ENCODE peak calls at places on chromosome 6, in ten cellular contexts. K, Y, X, Z, O, D, G, W, S and N are unnamed samples.

GRCh38 chr6:21827425-21828192 is 234.1 kb downstream of the SOX4 start:
- DNase-seq in W (no peak), D (no peak), O (no peak), K (no peak), Z (no peak), Y (no peak), G (no peak), X (no peak), S (no peak), N (no peak)

GRCh38 chr6:154995241-154996162 is at the start of gene TIAM2:
- DNase-seq in G (no peak), O (no peak), Y (no peak), X (no peak), W (peak), Z (peak), D (peak), K (no peak), S (peak), N (peak)

GRCh38 chr6:958531-958930 is 265.6 kb upstream of the EXOC2 start:
- DNase-seq in D (no peak), S (no peak), K (peak), Y (no peak), X (no peak), G (peak), Z (no peak), O (no peak), W (no peak), N (peak)

GRCh38 chr6:142121342-142121741 is 11.4 kb upstream of the GJE1 start:
- DNase-seq in G (no peak), O (no peak), D (no peak), K (no peak), X (no peak), Z (no peak), S (no peak), W (no peak), Y (no peak), N (no peak)

GRCh38 chr6:108897371-108897770 is 49.1 kb downstream of the ARMC2 start:
- DNase-seq in D (no peak), S (no peak), Z (peak), O (peak), K (no peak), Y (peak), W (no peak), G (no peak), X (no peak), N (peak)

GRCh38 chr6:90230547-90231240 is 65.9 kb downstream of the BACH2 start:
- DNase-seq in K (no peak), Y (no peak), Z (no peak), X (no peak), D (no peak), O (no peak), W (no peak), S (no peak), G (no peak), N (no peak)

GRCh38 chr6:137740967-137741761 is 125.9 kb upstream of the TNFAIP3 start:
- DNase-seq in W (no peak), Y (no peak), K (no peak), D (no peak), Z (no peak), G (no peak), O (no peak), X (peak), S (no peak), N (no peak)

GRCh38 chr6:164252260-164252659 is 837.7 kb downstream of the QKI start:
- DNase-seq in O (no peak), K (no peak), W (no peak), S (no peak), D (no peak), Z (no peak), Y (no peak), G (no peak), X (no peak), N (no peak)

GRCh38 chr6:24522090-24522820 is 27.5 kb downstream of the ALDH5A1 start:
- DNase-seq in W (no peak), S (no peak), K (no peak), D (peak), Z (no peak), O (no peak), X (no peak), G (no peak), Y (peak), N (no peak)